ENCODE peak calls at places on chromosomes 6 and 20, in five cellular contexts. R is GM12878, X is H1, H is K562, U is GM12891. S is an unnamed sample.

GRCh38 chr6:87182321-87182720 is 27.0 kb downstream of the ZNF292 start:
- DNase-seq in R (peak; percentile 47), X (no peak), H (no peak), U (no peak), S (no peak)

GRCh38 chr6:69835414-69836179 is 30.8 kb upstream of the COL19A1 start:
- DNase-seq in R (no peak), X (no peak), H (peak; percentile 8), U (no peak), S (no peak)

GRCh38 chr6:136382676-136383075 is 93.0 kb upstream of the BCLAF1 start:
- DNase-seq in R (no peak), X (no peak), H (no peak), U (no peak), S (no peak)

GRCh38 chr6:130500693-130501092 is 134.9 kb downstream of the TMEM200A start:
- DNase-seq in R (no peak), X (no peak), H (no peak), U (no peak), S (no peak)

GRCh38 chr6:127342296-127342945 is 988 bp downstream of the ECHDC1 start:
- DNase-seq in R (no peak), X (no peak), H (no peak), U (no peak), S (no peak)

GRCh38 chr6:32816746-32817204 is at the start of gene HLA-DOB:
- DNase-seq in R (no peak), X (no peak), H (no peak), U (peak; percentile 41), S (no peak)

GRCh38 chr6:95203153-95203754 is 374.1 kb upstream of the MANEA start:
- DNase-seq in R (no peak), X (no peak), H (peak; percentile 23), U (peak; percentile 4), S (no peak)

GRCh38 chr6:170283212-170284081 is 7.4 kb downstream of the DLL1 start:
- DNase-seq in R (no peak), X (no peak), H (no peak), U (no peak), S (no peak)

GRCh38 chr20:22459754-22460153 is 124.6 kb downstream of the FOXA2 start:
- DNase-seq in R (no peak), X (no peak), H (no peak), U (no peak), S (no peak)

GRCh38 chr6:163414117-163414366 is 476 bp upstream of the QKI start:
- DNase-seq in R (no peak), X (no peak), H (no peak), U (no peak), S (no peak)

GRCh38 chr6:158418501-158418900 is 106.2 kb downstream of the TULP4 start:
- DNase-seq in R (no peak), X (no peak), H (no peak), U (no peak), S (no peak)

GRCh38 chr6:144519429-144519828 is 234.3 kb downstream of the UTRN start:
- DNase-seq in R (no peak), X (no peak), H (no peak), U (no peak), S (no peak)

GRCh38 chr6:107540465-107540857 is 50.5 kb downstream of the SOBP start:
- DNase-seq in R (no peak), X (no peak), H (no peak), U (no peak), S (no peak)

GRCh38 chr20:555933-556332 is 12.3 kb upstream of the CSNK2A1 start:
- DNase-seq in R (no peak), X (no peak), H (peak; percentile 46), U (no peak), S (no peak)

GRCh38 chr6:82322386-82322785 is 41.2 kb upstream of the TPBG start:
- DNase-seq in R (no peak), X (no peak), H (no peak), U (no peak), S (no peak)

GRCh38 chr20:45968801-45969711 is 2.9 kb downstream of the ZNF335 start:
- DNase-seq in R (no peak), X (no peak), H (no peak), U (no peak), S (no peak)

GRCh38 chr6:140554421-140554820 is 1180.0 kb upstream of the CITED2 start:
- DNase-seq in R (no peak), X (no peak), H (no peak), U (no peak), S (no peak)

GRCh38 chr6:42177514-42178364 is 4.6 kb downstream of the GUCA1A start:
- DNase-seq in R (no peak), X (peak; percentile 96), H (peak; percentile 56), U (no peak), S (no peak)

GRCh38 chr20:1894951-1895673 is at the start of gene SIRPA:
- DNase-seq in R (no peak), X (peak; percentile 62), H (peak; percentile 24), U (peak; percentile 62), S (peak; percentile 57)

GRCh38 chr20:26205350-26205749 is 508.7 kb upstream of the ZNF337 start:
- DNase-seq in R (no peak), X (no peak), H (no peak), U (no peak), S (no peak)

GRCh38 chr6:34543421-34543820 is 12.7 kb downstream of the SPDEF start:
- DNase-seq in R (no peak), X (no peak), H (no peak), U (no peak), S (no peak)

GRCh38 chr6:137805622-137806021 is 61.4 kb upstream of the TNFAIP3 start:
- DNase-seq in R (no peak), X (no peak), H (no peak), U (no peak), S (no peak)

GRCh38 chr6:18432180-18432579 is 45.0 kb downstream of the RNF144B start:
- DNase-seq in R (no peak), X (no peak), H (no peak), U (no peak), S (no peak)

GRCh38 chr6:85049282-85049681 is 284.9 kb upstream of the TBX18 start:
- DNase-seq in R (no peak), X (no peak), H (no peak), U (no peak), S (no peak)

GRCh38 chr6:49982046-49982445 is 12.6 kb upstream of the DEFB113 start:
- DNase-seq in R (no peak), X (no peak), H (no peak), U (no peak), S (no peak)

GRCh38 chr6:128370072-128370471 is 150.3 kb downstream of the PTPRK start:
- DNase-seq in R (no peak), X (no peak), H (no peak), U (no peak), S (no peak)

GRCh38 chr6:37826188-37826587 is 6.7 kb downstream of the ZFAND3 start:
- DNase-seq in R (no peak), X (no peak), H (no peak), U (no peak), S (no peak)

GRCh38 chr6:21281366-21281765 is 312.2 kb upstream of the SOX4 start:
- DNase-seq in R (no peak), X (no peak), H (no peak), U (no peak), S (no peak)

GRCh38 chr20:61185181-61185580 is 66.9 kb upstream of the CDH4 start:
- DNase-seq in R (no peak), X (no peak), H (no peak), U (no peak), S (no peak)
- TF ChIP-seq TAF1 in R (no peak), X (no peak), H (no peak), U (no peak), S (no peak)

DNA sequence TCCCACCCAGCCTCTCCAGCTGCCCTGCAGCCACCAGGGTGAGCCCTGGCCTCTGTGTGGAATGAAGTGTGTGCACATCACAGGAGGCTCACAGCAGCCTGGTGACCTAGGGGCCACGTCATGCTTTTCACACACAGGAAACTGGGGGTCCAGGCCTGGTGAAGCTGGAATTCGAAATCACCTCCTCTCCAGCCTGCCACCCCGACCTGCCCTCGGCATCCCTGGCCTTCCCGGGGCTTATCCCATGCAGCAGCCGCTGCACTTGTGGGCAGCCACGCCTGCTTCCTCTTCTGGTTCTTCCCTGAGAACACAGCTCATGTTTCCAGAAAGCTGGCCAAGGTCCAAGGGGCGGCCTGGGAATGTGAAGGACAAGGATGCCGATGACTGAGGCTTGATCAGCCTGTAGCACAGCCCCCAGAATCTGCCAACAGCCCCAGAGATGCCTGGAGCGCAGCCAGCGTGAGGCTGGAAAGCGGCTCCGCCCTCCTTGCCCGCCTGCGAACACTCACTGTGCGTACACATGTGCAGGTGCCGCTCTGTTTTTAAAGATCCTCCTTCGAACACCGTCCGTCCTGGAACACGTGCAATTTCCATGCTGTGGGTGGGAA is 4.2 kb upstream of the NTSR1 start:
- DNase-seq in R (no peak), X (no peak), H (peak; percentile 34), U (no peak), S (no peak)
- TF ChIP-seq POLR2AphosphoS5 in R (no peak), X (no peak), H (no peak), U (no peak), S (no peak)

DNA sequence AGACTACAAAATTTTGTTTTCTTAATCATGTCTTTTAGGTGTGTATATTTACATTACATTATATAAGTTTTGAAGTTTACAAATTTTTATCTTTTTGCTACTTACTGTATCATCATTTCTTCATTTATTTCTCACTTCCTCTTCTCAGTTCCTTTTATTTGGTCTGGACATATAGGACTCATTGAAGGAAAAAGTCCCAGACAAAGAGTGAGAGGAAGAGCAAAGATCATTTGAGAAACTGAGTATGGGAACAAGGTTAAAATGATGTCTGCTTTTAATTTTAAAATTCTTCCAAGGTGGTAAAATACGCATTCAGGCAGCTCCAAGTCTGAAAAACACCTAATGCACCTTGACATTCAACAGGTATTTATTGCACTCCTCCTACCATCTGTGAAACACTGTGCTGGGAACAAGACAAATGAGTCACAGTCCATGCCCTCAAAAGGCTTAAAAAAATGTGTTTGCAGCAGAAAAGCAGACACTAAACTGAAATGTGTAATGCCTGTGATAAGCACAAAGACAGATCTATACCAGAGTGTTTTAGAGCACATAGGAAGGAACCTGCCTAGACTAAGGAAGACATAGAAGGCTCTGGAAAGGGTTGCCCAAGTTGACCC is 63.2 kb downstream of the PKIB start:
- DNase-seq in R (no peak), X (no peak), H (no peak), U (no peak), S (no peak)
- TF ChIP-seq TAF1 in R (no peak), X (no peak), H (no peak), U (no peak), S (no peak)

DNA sequence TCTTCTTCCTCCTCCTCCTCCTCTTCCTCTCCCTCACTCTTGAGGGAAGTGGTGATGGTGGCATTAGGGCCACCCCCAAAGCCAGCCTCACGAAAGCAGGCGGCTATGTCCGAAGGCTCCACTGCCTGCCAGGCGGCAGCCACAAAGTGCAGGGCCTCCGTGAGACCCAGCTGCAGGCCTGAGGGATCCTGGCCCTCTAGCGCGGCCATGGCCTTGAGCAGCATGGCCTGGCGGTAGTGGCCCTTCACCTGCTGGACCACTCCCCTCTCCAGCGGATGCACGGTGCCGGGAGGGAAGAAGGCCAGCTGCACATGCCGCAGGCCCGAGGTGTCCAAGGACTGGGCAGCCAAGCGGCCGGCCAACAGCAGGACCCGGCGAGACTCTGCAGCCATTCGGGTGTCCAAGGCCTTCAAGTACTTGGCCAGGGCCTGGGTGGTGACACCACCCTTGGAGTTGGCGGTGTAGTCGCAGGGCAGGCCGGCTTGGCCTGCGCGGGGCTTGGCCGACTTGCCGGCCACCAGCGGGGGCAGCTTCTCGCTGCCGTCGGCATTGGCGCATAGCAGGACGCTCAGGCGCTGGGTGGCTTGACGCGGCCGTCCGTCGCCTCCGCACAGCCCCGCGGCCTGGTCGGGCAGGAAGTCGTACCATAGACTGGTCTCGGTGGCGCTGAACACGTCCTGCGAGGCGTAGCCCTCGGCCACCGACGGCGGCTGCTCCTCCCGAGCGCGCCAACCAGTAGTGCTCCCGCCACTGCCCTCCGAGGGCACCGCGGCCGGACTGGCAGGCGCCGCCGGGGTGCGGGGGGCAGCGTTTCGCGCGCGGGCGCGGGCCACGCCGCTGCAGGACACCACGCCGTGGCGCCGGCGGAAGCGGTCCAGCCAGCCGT is 1.1 kb downstream of the CENPB start:
- DNase-seq in R (no peak), X (no peak), H (peak; percentile 35), U (no peak), S (no peak)
- TF ChIP-seq POLR2AphosphoS5 in R (no peak), X (no peak), H (no peak), U (no peak), S (no peak)